ENCODE peak calls at places on chromosomes 7 and 10, in four cellular contexts. F, L, U and B are unnamed samples.

GRCh38 chr7:6520163-6520981 is 30.9 kb downstream of the GRID2IP start:
- DNase-seq in L (no peak), U (no peak), F (no peak), B (no peak)

GRCh38 chr7:98852826-98853225 is 17.0 kb downstream of the TMEM130 start:
- DNase-seq in L (no peak), F (no peak), U (no peak), B (no peak)

GRCh38 chr7:131819891-131820290 is 263.5 kb upstream of the PODXL start:
- DNase-seq in L (no peak), U (no peak), F (no peak), B (no peak)

GRCh38 chr7:11327633-11328032 is 354.0 kb downstream of the PHF14 start:
- DNase-seq in U (no peak), F (no peak), L (no peak), B (no peak)

GRCh38 chr10:4678023-4678950 is 147.7 kb upstream of the AKR1E2 start:
- DNase-seq in U (no peak), F (no peak), L (peak; percentile 91), B (no peak)

GRCh38 chr7:29976673-29977072 is 12.9 kb downstream of the SCRN1 start:
- DNase-seq in L (peak; percentile 59), U (no peak), F (no peak), B (no peak)

GRCh38 chr7:81143856-81144255 is 225.0 kb upstream of the SEMA3C start:
- DNase-seq in F (no peak), L (no peak), U (no peak), B (no peak)

GRCh38 chr7:16982640-16983103 is 100.9 kb upstream of the AGR3 start:
- DNase-seq in F (no peak), L (peak; percentile 76), U (peak; percentile 9), B (peak; percentile 24)

GRCh38 chr7:21500117-21500516 is 42.7 kb upstream of the DNAH11 start:
- DNase-seq in F (no peak), L (no peak), U (no peak), B (no peak)

GRCh38 chr10:80277567-80278250 is 11.7 kb downstream of the MAT1A start:
- DNase-seq in L (no peak), F (no peak), U (no peak), B (no peak)

GRCh38 chr7:28608766-28609165 is 196.4 kb downstream of the CREB5 start:
- DNase-seq in U (no peak), L (peak; percentile 81), F (no peak), B (no peak)

GRCh38 chr7:44052771-44053365 is 8.4 kb downstream of the DBNL start:
- DNase-seq in F (no peak), L (no peak), U (no peak), B (no peak)

GRCh38 chr10:102660891-102661613 is 16.8 kb downstream of the TRIM8 start:
- DNase-seq in L (peak; percentile 84), F (peak; percentile 73), U (peak; percentile 38), B (peak; percentile 57)

GRCh38 chr7:155345490-155345889 is 47.8 kb downstream of the INSIG1 start:
- DNase-seq in U (no peak), L (no peak), F (no peak), B (no peak)

GRCh38 chr10:74928742-74929191 is 102.4 kb downstream of the KAT6B start:
- DNase-seq in U (no peak), F (no peak), L (peak; percentile 72), B (no peak)

GRCh38 chr10:125880719-125881118 is 373 bp downstream of the DHX32 start:
- DNase-seq in U (no peak), L (no peak), F (no peak), B (no peak)

GRCh38 chr10:60238408-60239100 is 151.1 kb downstream of the ANK3 start:
- DNase-seq in L (peak; percentile 84), F (no peak), U (no peak), B (no peak)

GRCh38 chr10:132807621-132808049 is 21.7 kb upstream of the NKX6-2 start:
- DNase-seq in F (no peak), U (no peak), L (no peak), B (no peak)

GRCh38 chr10:93465806-93466675 is 16.1 kb downstream of the MYOF start:
- DNase-seq in U (no peak), F (no peak), L (peak; percentile 93), B (no peak)

GRCh38 chr10:122158362-122158761 is 112.7 kb upstream of the BTBD16 start:
- DNase-seq in F (no peak), U (no peak), L (no peak), B (no peak)

GRCh38 chr10:61139230-61139928 is 195.4 kb upstream of the RHOBTB1 start:
- DNase-seq in F (no peak), L (no peak), U (no peak), B (no peak)